ENCODE peak calls at places on chromosomes 3 and 15, in seven cellular contexts. R, Z, Y, A, L, U and P are unnamed samples.

GRCh38 chr15:31269961-31270575 is 56.6 kb upstream of the KLF13 start:
- DNase-seq in R (peak; percentile 4), Z (no peak), Y (no peak), A (no peak), L (no peak), U (peak; percentile 17), P (no peak)

GRCh38 chr3:147915057-147915456 is 505.9 kb downstream of the ZIC1 start:
- DNase-seq in R (no peak), Z (no peak), Y (no peak), A (no peak), L (no peak), U (no peak), P (no peak)

GRCh38 chr3:120062474-120062873 is 31.8 kb downstream of the GSK3B start:
- DNase-seq in R (no peak), Z (no peak), Y (peak; percentile 16), A (peak; percentile 62), L (no peak), U (no peak), P (peak; percentile 12)

GRCh38 chr3:46665763-46666470 is 27.6 kb downstream of the ALS2CL start:
- DNase-seq in R (no peak), Z (peak; percentile 29), Y (no peak), A (peak; percentile 34), L (no peak), U (peak; percentile 43), P (no peak)

GRCh38 chr3:140902791-140903190 is 38.8 kb upstream of the SLC25A36 start:
- DNase-seq in R (no peak), Z (no peak), Y (no peak), A (no peak), L (no peak), U (no peak), P (no peak)

GRCh38 chr3:61562810-61563613 is 1.6 kb downstream of the PTPRG start:
- DNase-seq in R (peak; percentile 35), Z (peak; percentile 50), Y (no peak), A (peak; percentile 79), L (no peak), U (peak; percentile 64), P (peak; percentile 42)

GRCh38 chr3:61858054-61858453 is 296.7 kb downstream of the PTPRG start:
- DNase-seq in R (no peak), Z (no peak), Y (peak; percentile 4), A (no peak), L (no peak), U (no peak), P (no peak)

GRCh38 chr15:98865397-98866339 is 141.9 kb downstream of the PGPEP1L start:
- DNase-seq in R (peak; percentile 92), Z (peak; percentile 86), Y (peak; percentile 74), A (no peak), L (peak; percentile 72), U (no peak), P (no peak)

GRCh38 chr3:182739619-182740018 is 53.7 kb upstream of the ATP11B start:
- DNase-seq in R (no peak), Z (no peak), Y (peak; percentile 48), A (no peak), L (no peak), U (no peak), P (peak; percentile 30)

GRCh38 chr15:61946778-61947177 is 113.5 kb downstream of the VPS13C start:
- DNase-seq in R (no peak), Z (no peak), Y (peak; percentile 39), A (no peak), L (no peak), U (no peak), P (no peak)

GRCh38 chr3:98095870-98096269 is 8.9 kb downstream of the OR5AC2 start:
- DNase-seq in R (no peak), Z (no peak), Y (peak; percentile 23), A (peak; percentile 58), L (no peak), U (no peak), P (no peak)

GRCh38 chr3:23900744-23901143 is 16.0 kb downstream of the NKIRAS1 start:
- DNase-seq in R (no peak), Z (no peak), Y (no peak), A (no peak), L (no peak), U (no peak), P (no peak)

GRCh38 chr3:188524057-188524456 is 370.1 kb downstream of the LPP start:
- DNase-seq in R (no peak), Z (no peak), Y (no peak), A (no peak), L (no peak), U (no peak), P (no peak)

GRCh38 chr3:183582161-183582560 is 26.7 kb upstream of the KLHL6 start:
- DNase-seq in R (no peak), Z (no peak), Y (no peak), A (no peak), L (no peak), U (no peak), P (no peak)

GRCh38 chr3:66055319-66055718 is 16.6 kb upstream of the MAGI1 start:
- DNase-seq in R (no peak), Z (no peak), Y (no peak), A (no peak), L (no peak), U (no peak), P (no peak)

GRCh38 chr3:182704926-182705325 is 88.4 kb upstream of the ATP11B start:
- DNase-seq in R (no peak), Z (no peak), Y (no peak), A (peak; percentile 86), L (no peak), U (no peak), P (no peak)

GRCh38 chr3:66785191-66785909 is 212.8 kb upstream of the KBTBD8 start:
- DNase-seq in R (no peak), Z (no peak), Y (no peak), A (no peak), L (no peak), U (no peak), P (no peak)

GRCh38 chr15:89068325-89068784 is 19.9 kb upstream of the ABHD2 start:
- DNase-seq in R (no peak), Z (no peak), Y (peak; percentile 65), A (no peak), L (no peak), U (no peak), P (peak; percentile 22)

GRCh38 chr15:31554261-31554660 is 227.6 kb downstream of the KLF13 start:
- DNase-seq in R (no peak), Z (no peak), Y (peak; percentile 72), A (no peak), L (no peak), U (no peak), P (no peak)

GRCh38 chr15:25954398-25954797 is 91.3 kb upstream of the ATP10A start:
- DNase-seq in R (no peak), Z (no peak), Y (no peak), A (no peak), L (no peak), U (no peak), P (no peak)

GRCh38 chr3:59573911-59574310 is 524.1 kb upstream of the CFAP20DC start:
- DNase-seq in R (peak; percentile 77), Z (no peak), Y (peak; percentile 96), A (no peak), L (no peak), U (no peak), P (no peak)

GRCh38 chr3:175692256-175692655 is 833.1 kb downstream of the NAALADL2 start:
- DNase-seq in R (no peak), Z (no peak), Y (no peak), A (no peak), L (no peak), U (no peak), P (no peak)

GRCh38 chr3:23203651-23204111 is 554 bp downstream of the UBE2E2 start:
- DNase-seq in R (peak; percentile 49), Z (peak; percentile 50), Y (peak; percentile 29), A (no peak), L (no peak), U (peak; percentile 62), P (peak; percentile 51)

GRCh38 chr15:71647479-71647792 is 162.9 kb upstream of the NR2E3 start:
- DNase-seq in R (no peak), Z (no peak), Y (no peak), A (no peak), L (no peak), U (no peak), P (no peak)

GRCh38 chr15:71651750-71652186 is 158.6 kb upstream of the NR2E3 start:
- DNase-seq in R (peak; percentile 32), Z (no peak), Y (peak; percentile 75), A (peak; percentile 83), L (peak; percentile 0), U (no peak), P (peak; percentile 65)

GRCh38 chr15:71650603-71651002 is 159.8 kb upstream of the NR2E3 start:
- DNase-seq in R (no peak), Z (no peak), Y (no peak), A (peak; percentile 65), L (no peak), U (no peak), P (no peak)

GRCh38 chr15:71648095-71648494 is 162.3 kb upstream of the NR2E3 start:
- DNase-seq in R (no peak), Z (no peak), Y (no peak), A (no peak), L (no peak), U (no peak), P (peak; percentile 64)

DNA sequence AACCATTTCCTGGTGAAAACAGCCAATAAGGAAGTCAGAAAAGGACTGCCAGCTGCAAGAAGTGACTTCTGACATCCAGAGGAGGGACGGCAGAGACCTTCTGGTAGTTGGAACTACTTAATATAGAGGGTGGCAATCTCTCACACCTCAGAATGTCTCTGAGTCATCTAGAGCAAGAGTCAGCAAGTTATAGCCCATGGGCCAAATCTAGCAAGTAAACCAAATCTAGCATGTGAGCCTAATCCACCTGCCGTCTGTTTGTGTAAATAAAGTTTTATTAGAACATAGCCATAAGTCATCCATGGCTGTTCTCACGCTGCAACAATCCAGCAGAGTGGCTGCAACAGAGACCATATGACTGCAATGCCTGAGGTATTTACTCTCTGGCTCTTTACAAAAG is 160.5 kb upstream of the NR2E3 start:
- DNase-seq in R (no peak), Z (no peak), Y (peak; percentile 53), A (no peak), L (no peak), U (no peak), P (no peak)
- H3K4me1 ChIP-seq in R (no peaks in the 10 kb centered on the region), Z (peaks cover 7% of the 10 kb centered on the region), Y (peaks cover 10% of the 10 kb centered on the region), A (peaks cover 17% of the 10 kb centered on the region), L (no peaks in the 10 kb centered on the region), U (peaks cover 10% of the 10 kb centered on the region), P (peaks cover 39% of the 10 kb centered on the region)

GRCh38 chr3:49198611-49199230 is 27.3 kb downstream of the KLHDC8B start:
- DNase-seq in R (no peak), Z (no peak), Y (no peak), A (no peak), L (no peak), U (peak; percentile 76), P (peak; percentile 10)
- H3K4me3 ChIP-seq in R (peak overlapping the region; percentile 63), Z (peak overlapping the region; percentile 44), Y (no peak overlapping the region), A (no peak overlapping the region), L (no peak overlapping the region), U (peak overlapping the region; percentile 43), P (no peak overlapping the region)

DNA sequence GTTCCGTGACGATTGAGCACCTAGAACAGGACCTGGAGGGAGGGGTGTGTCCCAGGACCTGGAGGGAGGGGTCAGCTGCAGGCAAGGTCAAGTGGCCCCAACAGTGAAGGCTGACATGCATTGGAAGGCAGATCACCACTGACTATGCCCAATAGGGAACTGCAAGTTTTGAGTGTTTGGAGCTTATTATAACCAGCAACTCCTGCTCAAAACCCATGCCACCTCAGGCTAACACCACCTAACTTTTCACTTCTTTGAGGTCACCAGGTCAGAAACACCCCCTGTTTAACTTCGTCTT is 93.1 kb downstream of the MYLK start:
- DNase-seq in R (no peak), Z (no peak), Y (no peak), A (no peak), L (no peak), U (no peak), P (no peak)
- H3K4me1 ChIP-seq in R (no peaks in the 10 kb centered on the region), Z (peaks cover 9% of the 10 kb centered on the region), Y (peaks cover 38% of the 10 kb centered on the region), A (peaks cover 10% of the 10 kb centered on the region), L (no peaks in the 10 kb centered on the region), U (no peaks in the 10 kb centered on the region), P (peaks cover 15% of the 10 kb centered on the region)

GRCh38 chr15:63104727-63105126 is 16.9 kb upstream of the LACTB start:
- DNase-seq in R (no peak), Z (no peak), Y (no peak), A (no peak), L (no peak), U (no peak), P (no peak)
- H3K4me3 ChIP-seq in R (no peak overlapping the region), Z (no peak overlapping the region), Y (no peak overlapping the region), A (no peak overlapping the region), L (no peak overlapping the region), U (no peak overlapping the region), P (no peak overlapping the region)